ENCODE peak calls at places on chromosomes 16 and 17, in four cellular contexts. X is Panc1, L is endodermal cell, H is uterus. M is an unnamed sample. For H3K27me3, the result is how much of the 10 kb centered on the place peaks cover.

GRCh38 chr17:29645516-29646051 is 22.9 kb upstream of the CORO6 start:
- DNase-seq in L (no peak), X (no peak), H (peak), M (peak)

GRCh38 chr16:84055801-84056634 is 13.4 kb upstream of the SLC38A8 start:
- DNase-seq in L (no peak), H (peak), X (no peak), M (no peak)

GRCh38 chr16:15966420-15967222 is 17.2 kb downstream of the ABCC1 start:
- DNase-seq in H (no peak), L (no peak), X (peak), M (no peak)

GRCh38 chr16:81060576-81061306 is 16.3 kb downstream of the C16orf46 start:
- DNase-seq in X (no peak), L (no peak), H (no peak), M (no peak)

GRCh38 chr17:17119533-17119932 is 77.3 kb downstream of the MPRIP start:
- DNase-seq in H (no peak), L (no peak), X (no peak), M (no peak)

GRCh38 chr16:20129375-20129774 is 55.7 kb upstream of the GPR139 start:
- DNase-seq in H (no peak), X (no peak), L (no peak), M (no peak)

GRCh38 chr16:51807551-51807950 is 656.5 kb upstream of the SALL1 start:
- DNase-seq in L (no peak), H (no peak), X (no peak), M (no peak)

GRCh38 chr16:86886651-86887050 is 308.3 kb downstream of the FOXL1 start:
- DNase-seq in H (no peak), X (no peak), L (no peak), M (peak)

GRCh38 chr16:23679274-23679985 is 741 bp downstream of the PLK1 start:
- DNase-seq in L (peak), X (no peak), H (no peak), M (no peak)

GRCh38 chr17:41797377-41797776 is 10.9 kb upstream of the JUP start:
- DNase-seq in X (no peak), H (no peak), L (no peak), M (no peak)

GRCh38 chr16:15055141-15056053 is 477 bp downstream of the NTAN1 start:
- DNase-seq in H (peak), X (no peak), L (no peak), M (peak)

GRCh38 chr17:8963665-8964258 is 1.7 kb downstream of the PIK3R5 start:
- DNase-seq in X (no peak), H (no peak), L (no peak), M (no peak)

GRCh38 chr16:89256651-89257254 is 39.2 kb downstream of the ZNF778 start:
- DNase-seq in H (no peak), X (no peak), L (peak), M (peak)

GRCh38 chr16:54933281-54934150 is 2.9 kb downstream of the IRX5 start:
- DNase-seq in X (no peak), H (no peak), L (peak), M (no peak)
- H3K4me3 ChIP-seq in X (no peak), H (no peak), L (peak), M (no peak)

GRCh38 chr16:65114527-65114926 is 7.3 kb downstream of the CDH11 start:
- DNase-seq in X (no peak), H (no peak), L (no peak), M (no peak)
- H3K27me3 ChIP-seq in X (under half), H (under half), L (under half), M (under half)

DNA sequence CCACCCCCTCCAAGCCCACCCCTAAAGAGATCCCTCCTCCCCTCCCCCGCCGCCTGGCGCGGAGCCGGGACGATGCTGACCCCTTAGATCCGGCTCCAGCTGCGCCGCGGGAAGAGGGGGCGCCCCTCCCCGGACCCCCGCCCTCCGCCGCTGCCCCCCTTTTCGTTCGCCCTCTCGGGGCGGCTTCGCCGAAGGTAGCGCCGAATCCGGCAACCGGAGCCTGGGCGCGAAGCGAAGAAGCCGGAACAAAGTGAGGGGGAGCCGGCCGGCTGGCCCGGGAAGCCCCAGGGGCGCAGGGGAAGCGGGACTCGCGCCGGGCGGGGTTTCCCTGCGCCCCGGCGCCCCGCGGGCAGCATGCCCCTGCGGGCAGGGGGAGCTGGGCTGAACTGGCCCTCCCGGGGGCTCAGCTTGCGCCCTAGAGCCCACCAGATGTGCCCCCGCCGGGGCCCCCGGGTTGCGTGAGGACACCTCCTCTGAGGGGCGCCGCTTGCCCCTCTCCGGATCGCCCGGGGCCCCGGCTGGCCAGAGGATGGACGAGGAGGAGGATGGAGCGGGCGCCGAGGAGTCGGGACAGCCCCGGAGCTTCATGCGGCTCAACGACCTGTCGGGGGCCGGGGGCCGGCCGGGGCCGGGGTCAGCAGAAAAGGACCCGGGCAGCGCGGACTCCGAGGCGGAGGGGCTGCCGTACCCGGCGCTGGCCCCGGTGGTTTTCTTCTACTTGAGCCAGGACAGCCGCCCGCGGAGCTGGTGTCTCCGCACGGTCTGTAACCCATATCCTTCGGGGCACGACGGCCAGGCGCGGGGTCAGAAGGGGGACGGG is 626 bp downstream of the CACNA1G start:
- DNase-seq in H (peak), X (no peak), L (peak), M (no peak)
- H3K4me3 ChIP-seq in H (peak), X (peak), L (peak), M (peak)

GRCh38 chr17:70609566-70609965 is 440.2 kb downstream of the KCNJ2 start:
- DNase-seq in X (no peak), L (no peak), H (no peak), M (no peak)

GRCh38 chr17:70610161-70610560 is 440.8 kb downstream of the KCNJ2 start:
- DNase-seq in L (no peak), H (no peak), X (no peak), M (no peak)

GRCh38 chr17:70608957-70609356 is 439.6 kb downstream of the KCNJ2 start:
- DNase-seq in X (no peak), L (no peak), H (no peak), M (no peak)

GRCh38 chr17:70604854-70605253 is 435.5 kb downstream of the KCNJ2 start:
- DNase-seq in X (no peak), L (no peak), H (no peak), M (no peak)

GRCh38 chr17:70608193-70608592 is 438.9 kb downstream of the KCNJ2 start:
- DNase-seq in X (no peak), H (no peak), L (no peak), M (no peak)
- H3K27me3 ChIP-seq in X (under half), H (under half), L (under half), M (under half)

DNA sequence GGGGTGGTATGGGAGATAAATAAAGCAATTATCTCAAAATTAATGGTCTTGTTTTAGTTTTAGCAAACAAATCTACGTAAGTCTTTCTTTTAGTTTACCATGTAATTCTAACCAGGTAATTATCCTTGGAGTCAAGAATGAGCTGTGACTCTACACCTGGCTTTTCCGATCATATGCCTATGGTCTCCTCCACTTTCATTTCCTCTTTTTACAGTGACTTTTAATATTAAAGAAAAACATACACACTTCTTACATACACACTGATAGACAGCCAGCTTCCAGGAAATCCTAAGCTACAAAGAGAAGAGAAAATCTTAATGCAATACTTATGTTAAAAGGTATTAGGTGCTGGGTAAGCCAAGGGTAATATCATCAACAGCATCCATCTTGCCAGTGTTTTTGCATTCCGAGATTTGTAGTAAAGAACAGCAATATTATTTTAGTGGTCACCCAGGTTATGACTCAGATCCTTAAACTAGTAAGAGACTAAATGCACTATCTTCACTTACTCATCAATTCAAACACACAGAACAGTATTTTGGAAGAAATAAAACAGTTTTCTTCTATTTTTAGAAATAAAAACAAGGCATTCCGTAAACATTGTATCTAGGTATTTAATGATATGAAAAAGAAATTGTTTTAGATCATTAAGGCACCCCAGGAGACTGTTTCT is 4.4 kb upstream of the IRX5 start:
- DNase-seq in L (no peak), H (no peak), X (no peak), M (no peak)
- H3K4me3 ChIP-seq in L (peak), H (no peak), X (no peak), M (no peak)

DNA sequence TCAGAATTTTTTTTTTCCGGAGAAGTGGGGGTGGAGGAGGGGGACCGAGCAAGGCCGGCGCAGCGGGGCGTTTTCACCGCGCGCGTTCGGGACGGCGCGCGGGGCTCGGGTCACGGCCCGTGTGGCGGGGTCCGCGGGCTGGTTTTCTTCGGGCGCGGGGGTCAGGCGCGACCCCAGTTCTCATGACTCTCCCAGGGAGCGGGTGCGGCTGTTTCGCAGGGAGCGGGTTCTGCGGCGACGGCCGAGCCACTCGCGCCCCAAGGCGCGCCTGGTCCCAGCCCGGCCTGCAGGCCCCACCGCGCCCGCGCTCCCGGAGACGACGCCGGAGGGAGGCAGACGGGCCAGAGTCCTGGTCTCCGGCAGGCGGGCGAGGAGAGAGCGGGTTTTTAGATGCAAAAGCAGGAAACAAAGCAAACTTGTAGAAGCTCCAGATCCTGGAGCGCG is 1.0 kb downstream of the BAHCC1 start:
- DNase-seq in L (no peak), X (no peak), H (no peak), M (no peak)
- H3K27me3 ChIP-seq in L (under half), X (under half), H (under half), M (under half)

GRCh38 chr17:19646788-19647696 is 1.5 kb upstream of the ALDH3A2 start:
- DNase-seq in L (peak), X (no peak), H (no peak), M (no peak)
- H3K4me3 ChIP-seq in L (peak), X (peak), H (no peak), M (no peak)

GRCh38 chr16:85838876-85839585 is 39.5 kb downstream of the COX4I1 start:
- DNase-seq in X (no peak), H (no peak), L (no peak), M (peak)
- H3K27me3 ChIP-seq in X (under half), H (under half), L (under half), M (under half)

DNA sequence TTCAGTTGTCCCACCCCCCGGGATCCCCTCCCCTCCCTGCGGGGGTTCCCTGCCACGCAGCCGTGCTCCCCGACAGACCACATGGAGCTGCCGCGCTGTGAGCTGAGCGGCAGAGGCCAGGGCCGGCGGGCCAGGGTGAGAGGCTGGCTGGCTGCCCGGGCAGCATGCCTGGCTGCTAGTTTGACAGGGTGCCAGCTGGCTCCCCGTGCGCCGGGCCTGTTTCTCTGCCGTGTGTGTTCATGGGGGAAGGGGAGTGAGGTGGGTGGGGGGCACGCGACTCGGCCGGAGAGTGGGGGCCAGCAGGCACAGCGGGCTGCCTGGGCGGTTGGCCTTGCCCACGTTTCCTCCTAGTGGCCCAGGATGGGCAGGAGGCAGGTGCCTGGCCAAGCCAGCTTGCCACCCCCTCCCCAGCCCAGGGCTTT is 34.1 kb downstream of the BAHCC1 start:
- DNase-seq in L (no peak), H (peak), X (no peak), M (peak)
- H3K4me3 ChIP-seq in L (no peak), H (no peak), X (no peak), M (no peak)

M was measured in aorta.